ENCODE peak calls at places on chromosomes 2 and 18, in nine cellular contexts. One of them, this sample, is unnamed.

GRCh38 chr2:237662671-237663093 is 35.3 kb downstream of the LRRFIP1 start:
- DNase-seq in foreskin fibroblast: peak
- DNase-seq in fibroblast of pulmonary artery: peak
- DNase-seq in mammary epithelial cell: peak
- DNase-seq in AG09309: peak
- DNase-seq in coronary artery: peak
- DNase-seq in GM12865: peak
- DNase-seq in fibroblast of lung: peak
- DNase-seq in Peyer's patch: peak
- DNase-seq in this sample: peak

GRCh38 chr2:135839713-135840112 is 2.7 kb upstream of the LCT start:
- DNase-seq in foreskin fibroblast: peak
- DNase-seq in mammary epithelial cell: no peak
- DNase-seq in AG09309: peak
- DNase-seq in Peyer's patch: no peak
- DNase-seq in fibroblast of lung: peak
- DNase-seq in coronary artery: no peak
- DNase-seq in GM12865: no peak
- DNase-seq in fibroblast of pulmonary artery: peak
- DNase-seq in this sample: no peak

GRCh38 chr2:96111823-96112500 is 4.4 kb downstream of the ADRA2B start:
- DNase-seq in AG09309: no peak
- DNase-seq in coronary artery: no peak
- DNase-seq in fibroblast of lung: no peak
- DNase-seq in mammary epithelial cell: peak
- DNase-seq in foreskin fibroblast: no peak
- DNase-seq in GM12865: no peak
- DNase-seq in Peyer's patch: peak
- DNase-seq in fibroblast of pulmonary artery: no peak
- DNase-seq in this sample: no peak

GRCh38 chr2:127098711-127099110 is 8.2 kb downstream of the BIN1 start:
- DNase-seq in coronary artery: no peak
- DNase-seq in GM12865: no peak
- DNase-seq in fibroblast of lung: no peak
- DNase-seq in foreskin fibroblast: no peak
- DNase-seq in fibroblast of pulmonary artery: no peak
- DNase-seq in mammary epithelial cell: no peak
- DNase-seq in Peyer's patch: peak
- DNase-seq in AG09309: no peak
- DNase-seq in this sample: no peak

GRCh38 chr2:24021122-24021998 is 11.5 kb downstream of the MFSD2B start:
- DNase-seq in Peyer's patch: peak
- DNase-seq in GM12865: peak
- DNase-seq in foreskin fibroblast: no peak
- DNase-seq in mammary epithelial cell: peak
- DNase-seq in fibroblast of lung: no peak
- DNase-seq in fibroblast of pulmonary artery: no peak
- DNase-seq in AG09309: no peak
- DNase-seq in coronary artery: no peak
- DNase-seq in this sample: peak

GRCh38 chr2:148515170-148515569 is 129.4 kb upstream of the EPC2 start:
- DNase-seq in foreskin fibroblast: no peak
- DNase-seq in Peyer's patch: no peak
- DNase-seq in fibroblast of lung: no peak
- DNase-seq in mammary epithelial cell: no peak
- DNase-seq in AG09309: no peak
- DNase-seq in fibroblast of pulmonary artery: no peak
- DNase-seq in GM12865: peak
- DNase-seq in coronary artery: no peak
- DNase-seq in this sample: no peak

GRCh38 chr2:8118940-8119781 is 562.7 kb upstream of the ID2 start:
- DNase-seq in mammary epithelial cell: no peak
- DNase-seq in GM12865: no peak
- DNase-seq in fibroblast of lung: no peak
- DNase-seq in fibroblast of pulmonary artery: no peak
- DNase-seq in coronary artery: no peak
- DNase-seq in foreskin fibroblast: no peak
- DNase-seq in AG09309: no peak
- DNase-seq in Peyer's patch: no peak
- DNase-seq in this sample: no peak

GRCh38 chr2:218605438-218605837 is 2.3 kb upstream of the PLCD4 start:
- DNase-seq in fibroblast of lung: peak
- DNase-seq in mammary epithelial cell: no peak
- DNase-seq in foreskin fibroblast: peak
- DNase-seq in AG09309: no peak
- DNase-seq in Peyer's patch: no peak
- DNase-seq in coronary artery: no peak
- DNase-seq in GM12865: no peak
- DNase-seq in fibroblast of pulmonary artery: peak
- DNase-seq in this sample: no peak

GRCh38 chr2:85753525-85754312 is at the start of gene ATOH8:
- DNase-seq in GM12865: peak
- DNase-seq in coronary artery: peak
- DNase-seq in Peyer's patch: peak
- DNase-seq in AG09309: no peak
- DNase-seq in mammary epithelial cell: peak
- DNase-seq in fibroblast of pulmonary artery: peak
- DNase-seq in fibroblast of lung: peak
- DNase-seq in foreskin fibroblast: peak
- DNase-seq in this sample: peak

GRCh38 chr18:5630057-5630765 is 86.4 kb upstream of the EPB41L3 start:
- DNase-seq in fibroblast of lung: peak
- DNase-seq in foreskin fibroblast: peak
- DNase-seq in coronary artery: no peak
- DNase-seq in GM12865: peak
- DNase-seq in fibroblast of pulmonary artery: peak
- DNase-seq in mammary epithelial cell: peak
- DNase-seq in AG09309: no peak
- DNase-seq in Peyer's patch: peak
- DNase-seq in this sample: peak

GRCh38 chr2:85611217-85611704 is 605 bp downstream of the C2orf68 start:
- DNase-seq in fibroblast of lung: no peak
- DNase-seq in mammary epithelial cell: no peak
- DNase-seq in fibroblast of pulmonary artery: no peak
- DNase-seq in GM12865: peak
- DNase-seq in Peyer's patch: no peak
- DNase-seq in coronary artery: no peak
- DNase-seq in AG09309: no peak
- DNase-seq in foreskin fibroblast: no peak
- DNase-seq in this sample: no peak

GRCh38 chr2:189569295-189569925 is 11.2 kb downstream of the SLC40A1 start:
- DNase-seq in GM12865: peak
- DNase-seq in foreskin fibroblast: no peak
- DNase-seq in fibroblast of lung: peak
- DNase-seq in mammary epithelial cell: no peak
- DNase-seq in fibroblast of pulmonary artery: peak
- DNase-seq in Peyer's patch: no peak
- DNase-seq in AG09309: no peak
- DNase-seq in coronary artery: no peak
- DNase-seq in this sample: no peak

GRCh38 chr2:204315236-204315662 is 230.0 kb upstream of the PARD3B start:
- DNase-seq in Peyer's patch: no peak
- DNase-seq in coronary artery: no peak
- DNase-seq in GM12865: no peak
- DNase-seq in fibroblast of lung: peak
- DNase-seq in fibroblast of pulmonary artery: peak
- DNase-seq in mammary epithelial cell: no peak
- DNase-seq in foreskin fibroblast: no peak
- DNase-seq in AG09309: peak
- DNase-seq in this sample: peak

GRCh38 chr18:59005266-59005665 is 134.4 kb upstream of the SEC11C start:
- DNase-seq in Peyer's patch: no peak
- DNase-seq in fibroblast of pulmonary artery: peak
- DNase-seq in coronary artery: peak
- DNase-seq in foreskin fibroblast: peak
- DNase-seq in AG09309: no peak
- DNase-seq in mammary epithelial cell: no peak
- DNase-seq in fibroblast of lung: peak
- DNase-seq in GM12865: no peak
- DNase-seq in this sample: peak

GRCh38 chr2:163011035-163011434 is 172.5 kb upstream of the KCNH7 start:
- DNase-seq in mammary epithelial cell: no peak
- DNase-seq in GM12865: no peak
- DNase-seq in fibroblast of pulmonary artery: no peak
- DNase-seq in Peyer's patch: no peak
- DNase-seq in foreskin fibroblast: no peak
- DNase-seq in coronary artery: no peak
- DNase-seq in AG09309: no peak
- DNase-seq in fibroblast of lung: no peak
- DNase-seq in this sample: no peak

GRCh38 chr2:290090-290722 is 2.3 kb upstream of the ALKAL2 start:
- DNase-seq in coronary artery: peak
- DNase-seq in foreskin fibroblast: peak
- DNase-seq in AG09309: peak
- DNase-seq in GM12865: peak
- DNase-seq in fibroblast of lung: peak
- DNase-seq in mammary epithelial cell: peak
- DNase-seq in Peyer's patch: peak
- DNase-seq in fibroblast of pulmonary artery: peak
- DNase-seq in this sample: peak

GRCh38 chr2:190408538-190409271 is 550 bp downstream of the MFSD6 start:
- DNase-seq in coronary artery: no peak
- DNase-seq in AG09309: no peak
- DNase-seq in fibroblast of pulmonary artery: no peak
- DNase-seq in foreskin fibroblast: no peak
- DNase-seq in fibroblast of lung: peak
- DNase-seq in GM12865: peak
- DNase-seq in mammary epithelial cell: peak
- DNase-seq in Peyer's patch: peak
- DNase-seq in this sample: no peak

GRCh38 chr2:209600257-209601180 is 171.1 kb upstream of the UNC80 start:
- DNase-seq in AG09309: no peak
- DNase-seq in fibroblast of pulmonary artery: no peak
- DNase-seq in fibroblast of lung: no peak
- DNase-seq in mammary epithelial cell: no peak
- DNase-seq in Peyer's patch: no peak
- DNase-seq in GM12865: no peak
- DNase-seq in foreskin fibroblast: no peak
- DNase-seq in coronary artery: no peak
- DNase-seq in this sample: no peak

GRCh38 chr18:64615047-64615446 is 466.2 kb upstream of the LINC00305 start:
- DNase-seq in GM12865: no peak
- DNase-seq in fibroblast of lung: no peak
- DNase-seq in foreskin fibroblast: no peak
- DNase-seq in coronary artery: no peak
- DNase-seq in AG09309: no peak
- DNase-seq in mammary epithelial cell: no peak
- DNase-seq in Peyer's patch: no peak
- DNase-seq in fibroblast of pulmonary artery: no peak
- DNase-seq in this sample: no peak

GRCh38 chr2:200298015-200298414 is 8.5 kb upstream of the SPATS2L start:
- DNase-seq in GM12865: no peak
- DNase-seq in fibroblast of lung: peak
- DNase-seq in Peyer's patch: no peak
- DNase-seq in AG09309: no peak
- DNase-seq in coronary artery: no peak
- DNase-seq in fibroblast of pulmonary artery: no peak
- DNase-seq in foreskin fibroblast: no peak
- DNase-seq in mammary epithelial cell: no peak
- DNase-seq in this sample: no peak

GRCh38 chr2:21411796-21412195 is 288.0 kb downstream of the TDRD15 start:
- DNase-seq in foreskin fibroblast: no peak
- DNase-seq in GM12865: no peak
- DNase-seq in coronary artery: no peak
- DNase-seq in fibroblast of pulmonary artery: no peak
- DNase-seq in mammary epithelial cell: no peak
- DNase-seq in fibroblast of lung: no peak
- DNase-seq in Peyer's patch: no peak
- DNase-seq in AG09309: no peak
- DNase-seq in this sample: no peak
- TF ChIP-seq CTCF in foreskin fibroblast: no peak
- TF ChIP-seq CTCF in GM12865: no peak
- TF ChIP-seq CTCF in coronary artery: no peak
- TF ChIP-seq CTCF in fibroblast of pulmonary artery: no peak
- TF ChIP-seq CTCF in mammary epithelial cell: no peak
- TF ChIP-seq CTCF in fibroblast of lung: no peak
- TF ChIP-seq CTCF in Peyer's patch: no peak
- TF ChIP-seq CTCF in AG09309: no peak
- TF ChIP-seq CTCF in this sample: no peak

GRCh38 chr18:24018299-24018910 is 3.9 kb downstream of the TTC39C start:
- DNase-seq in foreskin fibroblast: no peak
- DNase-seq in coronary artery: no peak
- DNase-seq in fibroblast of pulmonary artery: no peak
- DNase-seq in Peyer's patch: no peak
- DNase-seq in GM12865: no peak
- DNase-seq in mammary epithelial cell: no peak
- DNase-seq in fibroblast of lung: no peak
- DNase-seq in AG09309: no peak
- DNase-seq in this sample: no peak
- H3K4me3 ChIP-seq in foreskin fibroblast: no peak
- H3K4me3 ChIP-seq in coronary artery: no peak
- H3K4me3 ChIP-seq in fibroblast of pulmonary artery: no peak
- H3K4me3 ChIP-seq in Peyer's patch: no peak
- H3K4me3 ChIP-seq in GM12865: no peak
- H3K4me3 ChIP-seq in mammary epithelial cell: no peak
- H3K4me3 ChIP-seq in fibroblast of lung: no peak
- H3K4me3 ChIP-seq in AG09309: no peak
- H3K4me3 ChIP-seq in this sample: no peak

DNA sequence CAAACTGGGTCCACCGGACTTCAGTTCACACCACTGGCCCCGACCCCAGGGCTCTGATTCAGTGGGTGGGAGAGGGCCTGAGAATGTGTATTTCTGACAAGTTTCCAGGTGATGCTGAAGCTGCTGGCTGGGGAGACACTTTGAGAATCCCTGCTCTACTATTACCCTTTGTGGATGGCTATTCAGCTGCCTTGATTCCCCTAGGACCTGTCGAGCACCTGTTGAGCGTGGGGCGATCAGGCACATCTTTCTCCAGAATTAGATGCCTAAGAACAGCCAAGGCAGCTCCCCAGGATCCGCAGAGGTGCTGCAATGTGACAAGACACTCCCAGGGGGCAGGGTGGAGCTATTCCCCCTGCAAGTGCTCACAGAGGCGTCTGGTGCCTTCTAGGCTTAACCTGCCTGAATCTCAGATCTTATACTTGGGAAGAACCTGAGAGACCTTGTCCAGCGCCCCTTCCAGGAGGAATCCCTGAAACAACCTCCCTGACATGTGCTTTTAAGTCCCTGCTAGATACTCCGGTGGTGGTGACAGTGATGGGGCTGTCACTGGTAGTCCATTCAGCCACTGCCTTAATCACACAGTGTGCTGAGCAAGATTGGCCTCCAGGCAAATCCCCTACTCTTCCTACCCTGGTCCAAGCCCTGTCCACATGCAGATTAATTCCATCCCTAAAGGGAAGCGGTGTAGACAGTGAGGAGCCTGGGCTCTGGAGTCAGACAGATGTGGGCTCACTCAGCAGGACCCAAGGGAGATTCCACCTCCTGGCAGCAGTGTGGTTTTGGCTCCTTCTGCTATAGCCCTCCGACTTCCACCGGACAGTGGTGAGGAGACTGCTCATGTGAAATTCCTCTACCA is 43.4 kb upstream of the OTOF start:
- DNase-seq in coronary artery: no peak
- DNase-seq in fibroblast of pulmonary artery: peak
- DNase-seq in mammary epithelial cell: no peak
- DNase-seq in AG09309: no peak
- DNase-seq in fibroblast of lung: peak
- DNase-seq in foreskin fibroblast: no peak
- DNase-seq in Peyer's patch: peak
- DNase-seq in GM12865: peak
- DNase-seq in this sample: peak
- TF ChIP-seq CTCF in coronary artery: no peak
- TF ChIP-seq CTCF in fibroblast of pulmonary artery: peak
- TF ChIP-seq CTCF in mammary epithelial cell: peak
- TF ChIP-seq CTCF in AG09309: peak
- TF ChIP-seq CTCF in fibroblast of lung: no peak
- TF ChIP-seq CTCF in foreskin fibroblast: peak
- TF ChIP-seq CTCF in Peyer's patch: no peak
- TF ChIP-seq CTCF in GM12865: peak
- TF ChIP-seq CTCF in this sample: peak

GRCh38 chr2:54454922-54455583 is 1.1 kb upstream of the SPTBN1 start:
- DNase-seq in foreskin fibroblast: no peak
- DNase-seq in fibroblast of lung: no peak
- DNase-seq in Peyer's patch: no peak
- DNase-seq in AG09309: no peak
- DNase-seq in GM12865: no peak
- DNase-seq in coronary artery: no peak
- DNase-seq in fibroblast of pulmonary artery: no peak
- DNase-seq in mammary epithelial cell: peak
- DNase-seq in this sample: peak
- H3K4me3 ChIP-seq in foreskin fibroblast: peak
- H3K4me3 ChIP-seq in fibroblast of lung: peak
- H3K4me3 ChIP-seq in Peyer's patch: peak
- H3K4me3 ChIP-seq in AG09309: peak
- H3K4me3 ChIP-seq in GM12865: no peak
- H3K4me3 ChIP-seq in coronary artery: peak
- H3K4me3 ChIP-seq in fibroblast of pulmonary artery: peak
- H3K4me3 ChIP-seq in mammary epithelial cell: peak
- H3K4me3 ChIP-seq in this sample: peak